ENCODE peak calls at places on chromosome 13, in ten cellular contexts. X is dermis microvascular lymphatic vessel endothelial cell; Z is naive B cell; K is T1000; Y is CD8-positive, alpha-beta memory T cell; U is heart left ventricle; T is stimulated activated CD8-positive, alpha-beta memory T cell treated with anti-CD3 and anti-CD28 coated beads, Interleukin-2, amount 100 ng/mL, for 48 hours; I is RPMI7951; G is epithelial cell of esophagus; E is GM23248. J is an unnamed sample.

GRCh38 chr13:23899555-23899954 is 2.3 kb upstream of the C1QTNF9B start:
- DNase-seq in X (peak; percentile 40), Z (peak; percentile 29), K (no peak), Y (no peak), U (no peak), T (no peak), I (peak; percentile 38), G (peak; percentile 35), E (peak; percentile 64), J (peak; percentile 5)

GRCh38 chr13:76939215-76939614 is 9.1 kb upstream of the ACOD1 start:
- DNase-seq in X (no peak), Z (no peak), K (no peak), Y (no peak), U (no peak), T (no peak), I (no peak), G (peak; percentile 60), E (peak; percentile 73), J (no peak)

GRCh38 chr13:45419945-45420344 is 1.8 kb upstream of the SLC25A30 start:
- DNase-seq in X (no peak), Z (no peak), K (no peak), Y (no peak), U (no peak), T (no peak), I (no peak), G (no peak), E (no peak), J (no peak)

GRCh38 chr13:96822900-96823299 is 171.4 kb downstream of the OXGR1 start:
- DNase-seq in X (peak; percentile 7), Z (no peak), K (no peak), Y (no peak), U (no peak), T (no peak), I (peak; percentile 23), G (peak; percentile 66), E (peak; percentile 18), J (no peak)

GRCh38 chr13:27965343-27965739 is 3.8 kb downstream of the CDX2 start:
- DNase-seq in X (no peak), Z (no peak), K (no peak), Y (no peak), U (no peak), T (no peak), I (no peak), G (no peak), E (no peak), J (no peak)

GRCh38 chr13:32838985-32839384 is 177.2 kb upstream of the KL start:
- DNase-seq in X (no peak), Z (peak; percentile 8), K (no peak), Y (no peak), U (no peak), T (no peak), I (no peak), G (no peak), E (no peak), J (no peak)

GRCh38 chr13:73074101-73074500 is 15.3 kb downstream of the KLF5 start:
- DNase-seq in X (no peak), Z (no peak), K (no peak), Y (no peak), U (no peak), T (no peak), I (no peak), G (no peak), E (no peak), J (no peak)

GRCh38 chr13:98014766-98015165 is 61.3 kb downstream of the IPO5 start:
- DNase-seq in X (peak; percentile 43), Z (no peak), K (no peak), Y (no peak), U (no peak), T (no peak), I (peak; percentile 56), G (peak; percentile 74), E (peak; percentile 93), J (no peak)

GRCh38 chr13:40375522-40376171 is 290.8 kb downstream of the FOXO1 start:
- DNase-seq in X (no peak), Z (no peak), K (no peak), Y (no peak), U (no peak), T (no peak), I (no peak), G (no peak), E (peak; percentile 12), J (no peak)

GRCh38 chr13:51324714-51325440 is 14.6 kb upstream of the SERPINE3 start:
- DNase-seq in X (no peak), Z (no peak), K (no peak), Y (no peak), U (no peak), T (no peak), I (no peak), G (no peak), E (no peak), J (no peak)

GRCh38 chr13:33070713-33071112 is 54.5 kb downstream of the KL start:
- DNase-seq in X (no peak), Z (no peak), K (no peak), Y (no peak), U (no peak), T (no peak), I (no peak), G (peak; percentile 55), E (peak; percentile 21), J (no peak)

GRCh38 chr13:110562696-110563462 is 1.4 kb upstream of the RAB20 start:
- DNase-seq in X (no peak), Z (no peak), K (no peak), Y (no peak), U (no peak), T (no peak), I (no peak), G (no peak), E (no peak), J (no peak)

GRCh38 chr13:34347784-34348573 is 530.0 kb downstream of the RFC3 start:
- DNase-seq in X (no peak), Z (no peak), K (no peak), Y (no peak), U (no peak), T (no peak), I (no peak), G (peak; percentile 79), E (no peak), J (no peak)

GRCh38 chr13:50370303-50370950 is 355.2 kb downstream of the KCNRG start:
- DNase-seq in X (no peak), Z (peak; percentile 57), K (no peak), Y (no peak), U (no peak), T (no peak), I (no peak), G (no peak), E (no peak), J (no peak)

GRCh38 chr13:98972627-98973026 is 5.2 kb downstream of the DOCK9 start:
- DNase-seq in X (peak; percentile 93), Z (no peak), K (no peak), Y (no peak), U (no peak), T (no peak), I (peak; percentile 82), G (peak; percentile 57), E (peak; percentile 57), J (no peak)

GRCh38 chr13:85798999-85799646 is at the start of gene SLITRK6:
- DNase-seq in X (no peak), Z (no peak), K (peak; percentile 8), Y (no peak), U (no peak), T (no peak), I (peak; percentile 67), G (peak; percentile 98), E (peak; percentile 5), J (no peak)

GRCh38 chr13:22114630-22115311 is 443.9 kb downstream of the FGF9 start:
- DNase-seq in X (no peak), Z (peak; percentile 91), K (no peak), Y (peak; percentile 72), U (no peak), T (no peak), I (no peak), G (no peak), E (peak; percentile 35), J (no peak)

GRCh38 chr13:110475117-110475516 is 86.4 kb downstream of the RAB20 start:
- DNase-seq in X (no peak), Z (no peak), K (no peak), Y (no peak), U (no peak), T (no peak), I (no peak), G (no peak), E (no peak), J (no peak)

GRCh38 chr13:111337741-111338140 is 17.3 kb downstream of the TEX29 start:
- DNase-seq in X (no peak), Z (no peak), K (no peak), Y (no peak), U (no peak), T (no peak), I (no peak), G (no peak), E (no peak), J (no peak)

GRCh38 chr13:41562083-41562482 is 104.7 kb downstream of the RGCC start:
- DNase-seq in X (peak; percentile 40), Z (no peak), K (peak; percentile 2), Y (no peak), U (peak; percentile 67), T (no peak), I (peak; percentile 88), G (peak; percentile 62), E (peak; percentile 96), J (no peak)

J was measured in effector CD8-positive, alpha-beta T cell.